ENCODE peak calls at places on chromosomes 3 and 15, in four cellular contexts. Q is mesendoderm, Z is H1, S is H9. J is an unnamed sample.

GRCh38 chr3:51099794-51100542 is 285.1 kb upstream of the MANF start:
- DNase-seq in S (peak; percentile 64), Q (peak; percentile 74), Z (peak; percentile 10), J (peak; percentile 47)

GRCh38 chr3:41601404-41601987 is 360.4 kb downstream of the ULK4 start:
- DNase-seq in Q (no peak), Z (no peak), S (no peak), J (no peak)

GRCh38 chr15:78696436-78696835 is 55.4 kb upstream of the CHRNB4 start:
- DNase-seq in Q (no peak), Z (no peak), S (no peak), J (no peak)

GRCh38 chr3:7640787-7641186 is 779.9 kb downstream of the GRM7 start:
- DNase-seq in Q (peak; percentile 19), Z (no peak), S (no peak), J (no peak)

GRCh38 chr15:28106294-28107110 is 7.4 kb upstream of the OCA2 start:
- DNase-seq in Q (no peak), Z (no peak), S (peak; percentile 34), J (no peak)

GRCh38 chr3:27049792-27050191 is 319.4 kb downstream of the NEK10 start:
- DNase-seq in Q (no peak), Z (no peak), S (no peak), J (no peak)

GRCh38 chr3:38085943-38086324 is 46.9 kb downstream of the DLEC1 start:
- DNase-seq in Q (no peak), Z (no peak), S (no peak), J (no peak)

GRCh38 chr3:4399476-4399875 is 67.6 kb downstream of the SUMF1 start:
- DNase-seq in Z (no peak), S (no peak), Q (no peak), J (no peak)

GRCh38 chr15:66819084-66819483 is 117.0 kb downstream of the SMAD6 start:
- DNase-seq in Q (no peak), S (no peak), Z (no peak), J (no peak)

GRCh38 chr3:72345980-72346379 is 502.3 kb downstream of the SHQ1 start:
- DNase-seq in Z (no peak), S (no peak), Q (peak; percentile 39), J (no peak)

GRCh38 chr3:146503459-146504202 is 34.3 kb upstream of the PLSCR2 start:
- DNase-seq in S (no peak), Z (no peak), Q (peak; percentile 71), J (peak; percentile 95)

GRCh38 chr3:156630081-156630772 is 44.2 kb upstream of the TIPARP start:
- DNase-seq in Q (peak; percentile 72), Z (no peak), S (no peak), J (peak; percentile 45)

GRCh38 chr3:128348075-128348474 is 118.6 kb downstream of the DNAJB8 start:
- DNase-seq in S (no peak), Q (no peak), Z (no peak), J (no peak)

GRCh38 chr3:67329358-67329757 is 325.1 kb downstream of the SUCLG2 start:
- DNase-seq in Z (no peak), S (no peak), Q (peak; percentile 4), J (no peak)

GRCh38 chr3:156675744-156676466 is 1.5 kb downstream of the TIPARP start:
- DNase-seq in Q (peak; percentile 19), Z (no peak), S (no peak), J (peak; percentile 86)

GRCh38 chr15:73232771-73233170 is 136.0 kb downstream of the HCN4 start:
- DNase-seq in S (no peak), Q (no peak), Z (no peak), J (no peak)

GRCh38 chr15:73240864-73241499 is 127.8 kb downstream of the HCN4 start:
- DNase-seq in Z (no peak), S (peak; percentile 64), Q (peak; percentile 73), J (peak; percentile 67)

GRCh38 chr15:73233623-73234022 is 135.1 kb downstream of the HCN4 start:
- DNase-seq in Z (no peak), S (no peak), Q (peak; percentile 19), J (peak; percentile 66)

GRCh38 chr15:73239564-73240208 is 129.1 kb downstream of the HCN4 start:
- DNase-seq in S (no peak), Q (peak; percentile 38), Z (no peak), J (peak; percentile 8)

GRCh38 chr15:73237910-73238309 is 130.8 kb downstream of the HCN4 start:
- DNase-seq in S (no peak), Q (peak; percentile 69), Z (no peak), J (no peak)
- H3K56ac ChIP-seq in S (no peak overlapping the region), Q (no peak overlapping the region), Z (no peak overlapping the region), J (no peak overlapping the region)

DNA sequence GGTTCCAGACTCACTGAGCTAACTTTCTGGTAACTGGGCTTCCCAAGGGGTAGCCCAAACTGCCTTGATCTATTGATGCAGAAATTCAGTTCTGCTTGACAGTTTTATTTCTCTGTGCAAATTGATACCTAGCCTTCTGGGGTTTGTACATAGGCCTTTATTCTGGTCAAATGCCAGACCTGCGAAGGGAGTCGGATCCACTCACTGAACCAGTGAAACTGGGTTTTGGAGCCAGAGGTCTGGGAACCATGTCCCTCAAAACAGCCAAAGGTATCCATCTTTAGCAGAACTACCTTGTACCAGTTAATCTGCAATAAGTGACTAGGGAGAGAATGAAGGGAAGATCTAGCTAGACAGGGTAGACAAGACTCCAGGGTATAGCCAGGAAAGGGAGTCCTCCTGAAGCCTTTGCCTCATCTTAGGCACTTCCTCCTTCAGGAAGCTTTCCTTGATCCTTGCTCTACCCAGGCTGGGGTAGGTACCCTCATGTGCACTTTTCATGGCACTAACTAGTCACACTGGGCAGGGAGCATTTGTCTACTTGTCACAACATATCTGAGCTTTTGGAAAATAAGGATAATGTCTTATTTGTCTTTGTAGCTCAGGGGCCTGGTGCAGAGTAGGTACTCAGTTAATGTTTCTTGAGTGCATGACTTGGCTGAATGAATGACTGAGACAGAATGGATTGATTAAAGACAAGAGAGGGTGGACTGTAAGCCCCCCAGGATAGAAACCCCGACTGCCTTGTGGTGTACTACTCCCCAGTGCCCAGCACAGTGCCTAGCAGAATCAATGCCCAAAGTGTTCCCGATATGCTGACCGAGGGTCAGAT is 1.4 kb upstream of the SNX33 start:
- DNase-seq in Q (no peak), Z (no peak), S (no peak), J (no peak)
- H3K56ac ChIP-seq in Q (peak overlapping the region; percentile 98), Z (no peak overlapping the region), S (no peak overlapping the region), J (peak overlapping the region; percentile 91)

GRCh38 chr3:101791778-101792177 is 12.8 kb downstream of the NXPE3 start:
- DNase-seq in Z (no peak), S (no peak), Q (no peak), J (no peak)
- H3K56ac ChIP-seq in Z (no peak overlapping the region), S (no peak overlapping the region), Q (no peak overlapping the region), J (no peak overlapping the region)

GRCh38 chr3:24145981-24146822 is 201.1 kb downstream of the NR1D2 start:
- DNase-seq in S (no peak), Z (no peak), Q (peak; percentile 64), J (peak; percentile 90)

GRCh38 chr3:24154003-24154695 is 209.1 kb downstream of the NR1D2 start:
- DNase-seq in Q (no peak), S (no peak), Z (no peak), J (no peak)

GRCh38 chr3:24151595-24151994 is 206.5 kb downstream of the NR1D2 start:
- DNase-seq in Z (no peak), S (no peak), Q (no peak), J (peak; percentile 6)

GRCh38 chr3:24145481-24145880 is 200.4 kb downstream of the NR1D2 start:
- DNase-seq in S (no peak), Z (no peak), Q (peak; percentile 13), J (peak; percentile 9)

DNA sequence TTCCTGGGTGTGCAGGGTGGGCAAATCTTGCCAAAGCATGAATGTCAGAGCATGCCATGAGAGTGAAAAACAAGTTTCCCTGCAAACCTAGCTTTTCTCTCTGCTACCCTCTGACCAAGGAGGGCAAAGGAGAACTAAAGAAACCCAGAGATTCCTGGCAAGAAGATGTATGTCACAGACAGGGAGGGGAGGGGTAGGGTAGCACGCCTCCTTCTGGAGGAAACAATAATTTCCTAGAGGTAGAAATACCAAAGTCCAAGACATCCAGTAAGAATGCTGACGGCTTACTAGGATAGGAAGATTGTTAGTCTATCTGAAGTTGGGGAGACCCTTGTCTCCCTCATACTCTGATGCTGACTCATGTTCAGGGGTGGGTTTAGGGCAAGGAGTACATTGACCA is 203.9 kb downstream of the NR1D2 start:
- DNase-seq in Z (no peak), S (no peak), Q (peak; percentile 64), J (no peak)
- H3K56ac ChIP-seq in Z (no peak overlapping the region), S (no peak overlapping the region), Q (no peak overlapping the region), J (no peak overlapping the region)

GRCh38 chr3:83734656-83735055 is 1224.1 kb upstream of the CADM2 start:
- DNase-seq in Q (no peak), Z (no peak), S (no peak), J (no peak)

GRCh38 chr3:83740504-83740903 is 1218.3 kb upstream of the CADM2 start:
- DNase-seq in Z (no peak), S (no peak), Q (no peak), J (no peak)

DNA sequence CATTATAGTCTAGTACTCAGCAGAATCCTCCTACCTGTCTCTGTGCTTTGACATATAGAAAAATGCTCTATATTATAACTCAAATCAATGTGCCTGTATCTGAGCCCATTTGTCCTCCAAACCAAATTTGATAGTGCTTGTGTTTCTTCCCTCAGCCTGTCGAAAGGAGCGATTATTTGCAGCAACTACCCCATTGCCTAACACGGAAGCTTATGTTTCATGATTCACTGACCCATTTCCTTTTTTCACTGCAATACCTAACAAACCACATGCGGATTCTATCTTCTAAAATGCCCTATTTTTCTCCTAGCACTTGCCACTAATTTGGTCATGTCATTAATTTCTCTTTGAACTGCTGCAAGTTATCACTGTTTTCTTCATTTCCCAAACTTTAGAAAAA is 1220.6 kb upstream of the CADM2 start:
- DNase-seq in S (no peak), Z (no peak), Q (no peak), J (no peak)
- H3K56ac ChIP-seq in S (no peak overlapping the region), Z (no peak overlapping the region), Q (no peak overlapping the region), J (no peak overlapping the region)